ENCODE peak calls at places on chromosome 9, in seven cellular contexts. H, Q, P, T, E, L and O are unnamed samples.

GRCh38 chr9:111542497-111543254 is 17.7 kb downstream of the ZNF483 start:
- DNase-seq in L (no peak), T (no peak), P (no peak), Q (no peak), H (no peak), E (no peak), O (no peak)

GRCh38 chr9:99833735-99834134 is 12.1 kb downstream of the NR4A3 start:
- DNase-seq in Q (no peak), L (no peak), P (no peak), H (no peak), T (no peak), E (no peak), O (no peak)

GRCh38 chr9:25960235-25960634 is 282.0 kb upstream of the TUSC1 start:
- DNase-seq in Q (no peak), T (no peak), P (no peak), L (no peak), E (no peak), H (no peak), O (no peak)

GRCh38 chr9:109150925-109151547 is 16.0 kb downstream of the FRRS1L start:
- DNase-seq in E (no peak), Q (no peak), L (no peak), H (peak), P (no peak), T (no peak), O (no peak)

GRCh38 chr9:90860826-90861225 is 59.2 kb downstream of the SYK start:
- DNase-seq in Q (no peak), L (no peak), E (no peak), H (no peak), T (no peak), P (peak), O (no peak)

GRCh38 chr9:138033950-138034349 is 156.4 kb downstream of the CACNA1B start:
- DNase-seq in T (peak), E (no peak), H (no peak), L (no peak), Q (no peak), P (no peak), O (no peak)

GRCh38 chr9:92727716-92728700 is 36.6 kb downstream of the BICD2 start:
- DNase-seq in Q (no peak), H (no peak), P (no peak), T (no peak), E (no peak), L (no peak), O (no peak)

GRCh38 chr9:79917417-79917816 is 345.7 kb downstream of the TLE4 start:
- DNase-seq in P (no peak), T (no peak), Q (no peak), L (no peak), E (no peak), H (no peak), O (no peak)

GRCh38 chr9:83013867-83014605 is 48.9 kb downstream of the RASEF start:
- DNase-seq in T (no peak), H (no peak), Q (no peak), P (no peak), E (no peak), L (peak), O (no peak)

GRCh38 chr9:115498338-115498737 is 380.4 kb upstream of the TNC start:
- DNase-seq in T (no peak), L (no peak), P (no peak), Q (no peak), H (no peak), E (no peak), O (no peak)

GRCh38 chr9:4590430-4591122 is 71.5 kb upstream of the PLPP6 start:
- DNase-seq in E (no peak), H (no peak), T (no peak), Q (no peak), P (no peak), L (no peak), O (no peak)

GRCh38 chr9:89178162-89179120 is at the start of gene SHC3:
- DNase-seq in Q (peak), P (no peak), T (no peak), E (no peak), L (peak), H (no peak), O (peak)

GRCh38 chr9:124858330-124859046 is 3.3 kb downstream of the RPL35 start:
- DNase-seq in H (no peak), T (no peak), P (no peak), E (no peak), Q (no peak), L (no peak), O (no peak)
- TF ChIP-seq CTCF in H (no peak), T (no peak), P (no peak), E (no peak), Q (no peak), L (no peak), O (no peak)

DNA sequence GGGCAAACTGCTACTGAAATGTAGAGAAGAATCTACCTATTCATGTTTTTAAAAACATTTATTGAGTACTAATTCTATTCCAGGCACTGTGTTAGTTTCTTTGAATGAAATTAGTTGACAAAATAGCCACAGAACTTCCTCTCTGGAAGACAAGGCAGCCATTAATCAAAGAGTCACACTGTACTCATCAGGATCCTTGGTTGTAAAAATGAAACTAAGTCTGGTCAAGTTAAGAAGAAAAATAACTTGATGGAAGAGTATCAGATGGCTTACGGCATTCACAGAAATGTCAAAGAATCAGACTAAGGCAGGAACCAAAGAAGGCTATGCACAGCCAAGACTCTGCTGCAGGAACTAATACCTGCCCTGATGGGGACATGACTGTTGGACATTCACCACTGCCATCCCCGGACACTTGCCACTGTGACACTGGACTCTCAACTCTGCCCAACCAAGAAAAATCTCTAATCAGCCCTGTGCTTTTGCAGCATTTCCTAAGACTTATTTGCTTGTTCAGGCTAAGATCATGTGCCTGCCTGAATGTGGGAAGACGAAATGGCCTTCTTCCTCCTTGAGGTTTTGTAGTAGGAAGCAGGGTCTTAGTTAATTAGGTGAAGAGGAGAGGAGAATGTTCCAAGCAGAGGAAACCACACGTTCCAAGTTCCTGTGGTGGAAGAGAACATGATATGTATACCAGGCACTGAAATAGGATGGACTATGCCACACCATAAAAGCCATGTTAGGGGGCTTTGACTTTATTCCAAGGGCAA is 23.3 kb upstream of the NDUFB6 start:
- DNase-seq in P (no peak), H (no peak), E (no peak), L (no peak), T (no peak), Q (no peak), O (no peak)
- TF ChIP-seq CTCF in P (no peak), H (no peak), E (no peak), L (no peak), T (no peak), Q (no peak), O (no peak)

DNA sequence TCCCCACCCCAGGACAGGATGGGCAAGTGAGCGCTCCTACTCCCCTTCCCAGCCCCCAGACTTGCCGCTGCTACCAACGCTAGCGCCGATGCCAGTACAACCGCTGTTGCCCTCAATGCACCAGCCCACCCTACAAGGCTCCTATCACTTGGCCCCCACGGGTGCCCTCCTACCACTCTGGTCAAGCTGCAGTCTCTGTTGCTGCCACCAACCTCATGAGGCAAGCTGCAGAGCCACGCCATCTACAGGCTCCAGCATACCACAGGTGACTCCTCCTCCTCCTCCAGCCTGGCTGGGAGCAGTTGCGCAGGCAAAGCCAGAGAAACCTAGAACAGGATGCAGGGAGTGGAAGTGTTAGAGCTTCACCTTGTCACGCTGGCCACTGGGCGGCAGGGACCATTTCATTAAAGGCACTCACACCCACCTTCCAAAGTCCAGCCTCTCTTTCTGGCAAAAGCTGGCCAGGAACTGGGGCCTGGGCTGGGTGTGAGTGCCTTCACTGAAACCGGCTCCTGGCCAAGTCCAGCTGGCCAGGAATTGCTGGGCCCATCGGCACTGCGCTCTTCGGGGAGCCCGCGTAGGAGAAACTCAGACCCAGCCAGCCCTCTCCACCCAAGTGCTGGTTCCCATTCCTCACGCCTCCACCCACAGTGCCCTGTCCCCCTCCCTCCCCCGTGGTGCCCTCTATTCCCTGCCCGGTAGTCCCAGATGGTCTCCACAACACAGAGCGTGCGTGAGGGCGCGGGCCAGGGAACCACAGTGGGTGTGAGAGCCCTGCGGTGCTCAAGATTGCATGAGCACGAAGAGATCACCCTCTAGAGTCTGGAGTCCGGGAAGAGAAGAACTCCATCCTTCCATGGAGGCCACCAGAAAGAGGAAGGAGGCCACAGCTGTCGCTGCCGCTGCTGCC is 1.6 kb upstream of the PCAT7 start:
- DNase-seq in P (no peak), Q (no peak), E (no peak), L (no peak), H (no peak), T (no peak), O (no peak)
- TF ChIP-seq CTCF in P (no peak), Q (no peak), E (no peak), L (no peak), H (no peak), T (no peak), O (no peak)

GRCh38 chr9:127447416-127448111 is 3.6 kb downstream of the RPL12 start:
- DNase-seq in P (no peak), H (no peak), Q (no peak), E (no peak), L (no peak), T (no peak), O (no peak)
- TF ChIP-seq CTCF in P (no peak), H (no peak), Q (no peak), E (no peak), L (no peak), T (no peak), O (no peak)

DNA sequence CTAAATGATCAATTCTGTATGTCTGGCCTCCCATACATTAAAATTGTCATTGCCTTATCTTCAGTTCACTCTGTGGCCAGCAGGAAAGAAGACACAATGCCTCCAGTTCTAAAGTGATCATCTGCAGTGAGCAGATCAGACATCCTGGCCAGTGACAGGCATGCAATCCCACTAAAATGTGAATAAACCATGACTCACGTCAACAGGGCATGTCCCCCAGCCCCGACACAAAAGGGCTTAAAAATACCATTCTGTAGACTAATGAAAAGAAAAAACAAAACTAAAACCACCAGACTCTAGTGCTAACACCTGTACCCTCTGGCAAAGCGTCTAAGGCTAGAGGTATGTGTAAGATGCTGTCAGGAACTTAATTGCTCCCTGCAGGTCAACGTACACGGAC is 38.5 kb downstream of the DDX31 start:
- DNase-seq in Q (no peak), L (no peak), E (no peak), T (no peak), P (no peak), H (no peak), O (no peak)
- TF ChIP-seq CTCF in Q (no peak), L (no peak), E (no peak), T (no peak), P (no peak), H (no peak), O (no peak)

GRCh38 chr9:101383361-101383760 is 1.4 kb downstream of the BAAT start:
- DNase-seq in P (no peak), L (no peak), T (no peak), Q (no peak), H (no peak), E (no peak), O (no peak)

GRCh38 chr9:101393135-101393534 is 5.3 kb downstream of the MRPL50 start:
- DNase-seq in L (no peak), Q (no peak), E (no peak), P (no peak), H (no peak), T (no peak), O (no peak)

GRCh38 chr9:101387871-101388506 is 3.2 kb upstream of the BAAT start:
- DNase-seq in P (no peak), L (peak), Q (no peak), T (no peak), H (no peak), E (no peak), O (no peak)

GRCh38 chr9:101388507-101388993 is 3.7 kb upstream of the BAAT start:
- DNase-seq in H (no peak), Q (no peak), P (no peak), L (no peak), E (no peak), T (no peak), O (no peak)
- TF ChIP-seq CTCF in H (no peak), Q (no peak), P (no peak), L (peak), E (peak), T (no peak), O (no peak)

GRCh38 chr9:5869315-5870019 is 21.2 kb upstream of the MLANA start:
- DNase-seq in E (no peak), L (no peak), P (no peak), T (no peak), Q (no peak), H (no peak), O (no peak)
- TF ChIP-seq CTCF in E (no peak), L (peak), P (no peak), T (peak), Q (no peak), H (peak), O (peak)

GRCh38 chr9:8315211-8315610 is 515.6 kb upstream of the DMAC1 start:
- DNase-seq in L (no peak), Q (no peak), E (no peak), T (no peak), H (no peak), P (no peak), O (no peak)
- TF ChIP-seq CTCF in L (no peak), Q (no peak), E (no peak), T (no peak), H (no peak), P (no peak), O (no peak)

GRCh38 chr9:101465330-101465915 is 29.8 kb upstream of the ALDOB start:
- DNase-seq in P (peak), Q (no peak), E (no peak), T (no peak), L (peak), H (peak), O (no peak)
- TF ChIP-seq CTCF in P (no peak), Q (no peak), E (peak), T (peak), L (peak), H (peak), O (peak)

DNA sequence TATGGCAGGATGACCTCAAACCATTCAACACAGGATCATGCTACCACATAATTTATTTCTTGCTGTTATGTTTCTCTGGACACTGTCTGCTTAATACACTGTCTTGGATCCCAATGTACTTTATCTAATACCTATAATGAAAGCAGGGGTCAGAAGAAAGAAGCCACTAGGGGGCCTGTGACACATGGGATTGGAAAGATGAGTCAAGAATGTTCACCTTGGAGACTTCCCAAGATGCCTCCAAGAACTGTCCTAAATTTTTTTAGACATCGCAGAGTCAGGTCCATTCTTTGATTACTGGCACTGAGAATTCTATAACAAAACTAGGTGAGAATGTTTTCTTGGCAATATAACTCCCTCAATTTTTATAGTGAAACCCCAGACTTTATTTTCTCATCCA is 305.8 kb upstream of the SMARCA2 start:
- DNase-seq in T (no peak), E (no peak), H (no peak), P (no peak), L (no peak), Q (no peak), O (no peak)
- TF ChIP-seq CTCF in T (peak), E (no peak), H (peak), P (no peak), L (no peak), Q (no peak), O (peak)